ENCODE peak calls at places on chromosomes 13 and 19, in ten cellular contexts. R is right lobe of liver, L is A549, U is body of pancreas, K is lower leg skin, A is NB4, E is uterus, B is heart left ventricle, N is esophagus muscularis mucosa, W is stomach. M is an unnamed sample.

GRCh38 chr13:90686438-90686837 is 661.0 kb upstream of the MIR17HG start:
- DNase-seq in K (peak), N (no peak), U (no peak), W (no peak), E (no peak), R (no peak), B (no peak), A (no peak), L (peak), M (no peak)

GRCh38 chr13:76711515-76712182 is 174.6 kb downstream of the KCTD12 start:
- DNase-seq in U (no peak), N (no peak), R (no peak), L (peak), K (peak), B (peak), W (no peak), E (peak), A (peak), M (no peak)

GRCh38 chr19:5321851-5322681 is 18.5 kb downstream of the PTPRS start:
- DNase-seq in A (peak), W (no peak), B (peak), R (no peak), N (no peak), K (no peak), U (no peak), E (no peak), L (no peak), M (peak)

GRCh38 chr13:61162636-61163035 is 253.0 kb downstream of the PCDH20 start:
- DNase-seq in W (no peak), A (no peak), L (no peak), N (no peak), B (no peak), R (no peak), E (no peak), U (no peak), K (no peak), M (no peak)

GRCh38 chr13:93144031-93144430 is 82.6 kb upstream of the GPC6 start:
- DNase-seq in R (no peak), N (no peak), E (no peak), K (no peak), W (no peak), L (no peak), U (no peak), A (no peak), B (no peak), M (no peak)

GRCh38 chr13:31749929-31750328 is 10.6 kb downstream of the RXFP2 start:
- DNase-seq in B (no peak), L (no peak), A (peak), W (no peak), E (no peak), K (peak), U (no peak), N (no peak), R (no peak), M (no peak)

GRCh38 chr13:46656786-46657185 is 103.8 kb downstream of the LRCH1 start:
- DNase-seq in A (no peak), B (no peak), K (no peak), E (no peak), L (no peak), R (no peak), U (no peak), W (no peak), N (no peak), M (no peak)

GRCh38 chr13:50574731-50575130 is 268.8 kb downstream of the DLEU7 start:
- DNase-seq in R (no peak), A (no peak), E (no peak), W (no peak), L (no peak), B (no peak), N (peak), K (no peak), U (no peak), M (no peak)

GRCh38 chr19:10896851-10897526 is 25.6 kb downstream of the CARM1 start:
- DNase-seq in U (no peak), E (no peak), A (peak), K (no peak), N (no peak), W (no peak), R (no peak), L (peak), B (no peak), M (no peak)

GRCh38 chr19:2475018-2475701 is 767 bp upstream of the GADD45B start:
- DNase-seq in A (peak), E (peak), U (peak), L (peak), B (peak), N (no peak), R (peak), W (peak), K (no peak), M (peak)

GRCh38 chr13:75744127-75744526 is 108.0 kb downstream of the LMO7 start:
- DNase-seq in W (no peak), U (no peak), A (no peak), L (no peak), R (no peak), E (no peak), K (no peak), N (no peak), B (no peak), M (no peak)

GRCh38 chr19:13103961-13104847 is 1.5 kb upstream of the LYL1 start:
- DNase-seq in E (peak), R (peak), W (peak), K (no peak), U (peak), B (peak), L (no peak), A (peak), N (no peak), M (peak)

GRCh38 chr19:13975870-13976269 is 23.6 kb downstream of the DCAF15 start:
- DNase-seq in L (no peak), U (no peak), A (no peak), E (no peak), K (no peak), B (no peak), W (no peak), N (no peak), R (no peak), M (no peak)

GRCh38 chr19:49136771-49137171 is 17.4 kb downstream of the PPFIA3 start:
- DNase-seq in B (peak), W (peak), A (no peak), R (no peak), L (no peak), N (no peak), U (no peak), K (no peak), E (no peak), M (no peak)

GRCh38 chr19:2494447-2495129 is 18.7 kb downstream of the GADD45B start:
- DNase-seq in W (peak), A (peak), E (peak), B (peak), R (peak), L (peak), K (peak), N (no peak), U (peak), M (peak)

GRCh38 chr19:13784731-13785452 is 10.4 kb upstream of the ZSWIM4 start:
- DNase-seq in A (peak), E (peak), U (peak), W (peak), N (no peak), L (peak), B (peak), K (peak), R (peak), M (peak)

GRCh38 chr13:42041017-42041683 is 7.3 kb upstream of the DGKH start:
- DNase-seq in W (peak), A (peak), L (peak), R (peak), N (no peak), B (peak), U (peak), K (peak), E (peak), M (peak)

GRCh38 chr13:41085961-41086360 is 24.7 kb downstream of the WBP4 start:
- DNase-seq in N (no peak), L (no peak), R (no peak), W (no peak), E (no peak), U (no peak), B (no peak), K (no peak), A (no peak), M (no peak)

GRCh38 chr13:101258071-101258470 is 158.2 kb downstream of the NALCN start:
- DNase-seq in L (peak), E (no peak), R (no peak), N (no peak), W (no peak), K (no peak), B (no peak), A (peak), U (no peak), M (no peak)

GRCh38 chr19:50434525-50434924 is 1.8 kb downstream of the MYBPC2 start:
- DNase-seq in B (no peak), E (no peak), U (no peak), A (no peak), R (no peak), W (no peak), L (no peak), K (no peak), N (no peak), M (peak)

GRCh38 chr13:50081106-50081898 is 66.1 kb downstream of the KCNRG start:
- DNase-seq in A (peak), N (peak), W (peak), K (peak), L (peak), E (peak), B (peak), U (peak), R (peak), M (peak)

GRCh38 chr13:52845334-52845761 is 3.1 kb downstream of the PCDH8 start:
- DNase-seq in N (no peak), E (no peak), A (peak), R (no peak), U (no peak), L (no peak), K (no peak), B (no peak), W (no peak), M (no peak)

GRCh38 chr19:5572556-5573286 is 5.0 kb upstream of the TINCR start:
- DNase-seq in A (no peak), U (no peak), N (no peak), E (no peak), R (no peak), B (no peak), W (no peak), K (no peak), L (peak), M (no peak)

GRCh38 chr19:17777840-17778620 is 16.9 kb upstream of the B3GNT3 start:
- DNase-seq in A (peak), E (peak), W (peak), U (peak), K (peak), B (peak), L (peak), R (peak), N (no peak), M (peak)

GRCh38 chr13:106468207-106468606 is 67.3 kb downstream of the EFNB2 start:
- DNase-seq in B (no peak), E (no peak), K (no peak), W (peak), R (no peak), U (no peak), L (no peak), A (no peak), N (no peak), M (no peak)

GRCh38 chr13:19957320-19958118 is 1.0 kb upstream of the ZMYM2 start:
- DNase-seq in B (peak), A (peak), R (peak), E (peak), N (peak), L (peak), U (peak), K (peak), W (peak), M (peak)

GRCh38 chr19:6021878-6022569 is 44.1 kb upstream of the RANBP3 start:
- DNase-seq in B (peak), L (peak), A (peak), E (peak), U (peak), W (peak), N (peak), R (peak), K (peak), M (peak)

GRCh38 chr19:4369888-4370260 is 26.5 kb downstream of the MPND start:
- DNase-seq in A (no peak), K (no peak), L (no peak), E (no peak), R (no peak), U (peak), N (no peak), B (no peak), W (peak), M (peak)

GRCh38 chr19:801861-802496 is 4.7 kb downstream of the PTBP1 start:
- DNase-seq in B (peak), L (no peak), K (no peak), W (peak), A (no peak), U (no peak), E (peak), N (no peak), R (no peak), M (no peak)

GRCh38 chr19:51311388-51312257 is at the start of gene IGLON5:
- DNase-seq in L (no peak), A (no peak), R (no peak), B (no peak), N (no peak), W (no peak), E (no peak), U (no peak), K (no peak), M (peak)

GRCh38 chr13:97122381-97122996 is 99.6 kb upstream of the MBNL2 start:
- DNase-seq in B (no peak), L (peak), R (no peak), W (no peak), K (no peak), A (no peak), E (no peak), N (no peak), U (no peak), M (no peak)

GRCh38 chr19:35054626-35055025 is 13.1 kb downstream of the HPN start:
- DNase-seq in N (no peak), L (no peak), U (no peak), E (no peak), K (no peak), A (no peak), R (no peak), B (no peak), W (no peak), M (no peak)

GRCh38 chr19:13640611-13641010 is 123.7 kb upstream of the MRI1 start:
- DNase-seq in U (no peak), W (no peak), E (no peak), N (no peak), B (no peak), A (no peak), R (no peak), L (no peak), K (no peak), M (no peak)

GRCh38 chr13:30862707-30863106 is 43.4 kb upstream of the MEDAG start:
- DNase-seq in N (no peak), B (no peak), A (no peak), L (no peak), R (no peak), U (peak), W (no peak), E (peak), K (no peak), M (no peak)

GRCh38 chr19:51552996-51553725 is 17.9 kb upstream of the ZNF175 start:
- DNase-seq in L (peak), N (no peak), W (peak), U (peak), A (peak), R (peak), B (peak), K (no peak), E (peak), M (no peak)

GRCh38 chr19:18221815-18222725 is 4.2 kb downstream of the PDE4C start:
- DNase-seq in L (no peak), R (no peak), U (no peak), N (no peak), K (no peak), E (no peak), A (peak), W (no peak), B (no peak), M (no peak)

GRCh38 chr13:49326222-49326917 is 78.6 kb downstream of the CDADC1 start:
- DNase-seq in E (no peak), R (no peak), L (no peak), N (no peak), K (no peak), U (no peak), W (no peak), B (no peak), A (no peak), M (no peak)

GRCh38 chr13:99665716-99666115 is 164.4 kb downstream of the TM9SF2 start:
- DNase-seq in R (no peak), K (no peak), L (no peak), W (no peak), B (no peak), N (peak), E (no peak), A (no peak), U (no peak), M (no peak)

GRCh38 chr19:57850553-57851017 is 926 bp downstream of the ZNF587 start:
- DNase-seq in K (no peak), E (no peak), A (no peak), L (peak), W (peak), U (peak), B (no peak), N (no peak), R (no peak), M (no peak)

GRCh38 chr13:80151016-80151415 is 189.9 kb downstream of the SPRY2 start:
- DNase-seq in A (no peak), U (no peak), B (no peak), K (no peak), W (no peak), L (no peak), R (no peak), E (no peak), N (no peak), M (no peak)

GRCh38 chr13:112712451-112712881 is 22.6 kb downstream of the ATP11A start:
- DNase-seq in B (no peak), R (no peak), W (no peak), A (no peak), U (no peak), N (no peak), K (no peak), E (no peak), L (no peak), M (peak)

GRCh38 chr13:112710855-112711527 is 21.2 kb downstream of the ATP11A start:
- DNase-seq in W (no peak), A (peak), E (peak), N (no peak), B (no peak), L (no peak), R (no peak), K (no peak), U (no peak), M (peak)

GRCh38 chr13:112709825-112710783 is 20.3 kb downstream of the ATP11A start:
- DNase-seq in L (no peak), N (no peak), U (peak), B (no peak), R (no peak), W (peak), A (no peak), K (no peak), E (no peak), M (peak)

GRCh38 chr13:112713517-112714253 is 23.8 kb downstream of the ATP11A start:
- DNase-seq in A (no peak), K (no peak), B (no peak), L (no peak), N (no peak), R (no peak), W (no peak), E (peak), U (no peak), M (peak)

GRCh38 chr13:112711528-112712265 is 21.9 kb downstream of the ATP11A start:
- DNase-seq in K (peak), A (peak), E (peak), L (peak), B (peak), U (peak), R (peak), N (peak), W (peak), M (peak)
- TF ChIP-seq POLR2A in K (no peak), A (no peak), E (no peak), L (no peak), B (peak), U (no peak), R (no peak), N (no peak), W (no peak), M (no peak)

GRCh38 chr19:38640368-38640767 is 7.1 kb upstream of the ACTN4 start:
- DNase-seq in B (peak), K (no peak), U (no peak), A (no peak), L (no peak), E (no peak), W (no peak), N (no peak), R (no peak), M (no peak)
- TF ChIP-seq CTCF in B (no peak), K (no peak), U (no peak), A (no peak), L (no peak), E (no peak), W (no peak), N (no peak), R (no peak), M (no peak)

GRCh38 chr19:16447015-16447384 is 24.8 kb downstream of the EPS15L1 start:
- DNase-seq in L (no peak), B (peak), U (peak), W (peak), K (peak), R (peak), E (peak), A (peak), N (no peak), M (peak)
- TF ChIP-seq POLR2A in L (no peak), B (peak), U (no peak), W (no peak), K (no peak), R (no peak), E (no peak), A (peak), N (no peak), M (no peak)

GRCh38 chr19:54310543-54310942 is 2.4 kb downstream of the LILRA5 start:
- DNase-seq in N (no peak), R (no peak), B (no peak), K (no peak), E (no peak), W (no peak), L (no peak), U (no peak), A (no peak), M (no peak)

GRCh38 chr19:54312436-54313362 is at the start of gene LILRA5:
- DNase-seq in U (peak), E (no peak), L (no peak), K (peak), R (no peak), N (no peak), A (peak), B (peak), W (no peak), M (peak)

GRCh38 chr19:54309811-54310210 is 3.2 kb downstream of the LILRA5 start:
- DNase-seq in U (no peak), K (no peak), A (no peak), B (no peak), N (no peak), W (no peak), L (no peak), E (no peak), R (no peak), M (no peak)

GRCh38 chr19:54312011-54312410 is 955 bp downstream of the LILRA5 start:
- DNase-seq in E (no peak), B (no peak), W (no peak), K (no peak), R (no peak), N (no peak), U (no peak), L (no peak), A (no peak), M (no peak)

GRCh38 chr19:54311486-54311885 is 1.5 kb downstream of the LILRA5 start:
- DNase-seq in N (no peak), L (no peak), A (no peak), E (no peak), W (no peak), U (no peak), B (no peak), K (no peak), R (no peak), M (no peak)
- TF ChIP-seq CTCF in N (no peak), L (no peak), A (no peak), E (no peak), W (no peak), U (no peak), B (no peak), K (no peak), R (no peak), M (no peak)

M was measured in spleen.